ENCODE peak calls at places on chromosomes 11 and 22, in four cellular contexts. X is K562, W is HepG2, J is GM12878. Y is an unnamed sample.

GRCh38 chr11:59550842-59551650 is 39.7 kb downstream of the OR4D9 start:
- DNase-seq in W (peak), J (peak), X (peak), Y (peak)

GRCh38 chr22:40436460-40437431 is 66.4 kb downstream of the SGSM3 start:
- DNase-seq in X (peak), W (peak), J (peak), Y (no peak)

GRCh38 chr11:106770489-106771100 is 247.7 kb downstream of the GUCY1A2 start:
- DNase-seq in W (no peak), J (no peak), X (no peak), Y (no peak)

GRCh38 chr11:17992916-17993315 is 19.9 kb downstream of the SERGEF start:
- DNase-seq in W (no peak), J (no peak), X (no peak), Y (no peak)

GRCh38 chr11:127452533-127452932 is 452.0 kb upstream of the KIRREL3 start:
- DNase-seq in W (no peak), J (no peak), X (no peak), Y (no peak)

GRCh38 chr11:45921561-45922424 is 663 bp upstream of the LARGE2 start:
- DNase-seq in X (no peak), J (no peak), W (peak), Y (peak)

GRCh38 chr11:21704539-21704938 is 488.3 kb upstream of the ANO5 start:
- DNase-seq in W (no peak), X (no peak), J (no peak), Y (no peak)

GRCh38 chr11:60629399-60629798 is 70.0 kb upstream of the MS4A8 start:
- DNase-seq in J (no peak), X (no peak), W (no peak), Y (no peak)

GRCh38 chr22:38681784-38682335 is at the start of gene TOMM22:
- DNase-seq in J (peak), W (peak), X (peak), Y (peak)

GRCh38 chr11:9082575-9082974 is 8.8 kb downstream of the SCUBE2 start:
- DNase-seq in W (no peak), X (no peak), J (no peak), Y (no peak)

GRCh38 chr11:9078113-9079041 is 13.0 kb downstream of the SCUBE2 start:
- DNase-seq in W (no peak), X (peak), J (no peak), Y (peak)

GRCh38 chr11:9076661-9077060 is 14.7 kb downstream of the SCUBE2 start:
- DNase-seq in J (no peak), W (no peak), X (no peak), Y (peak)

GRCh38 chr11:9077164-9077563 is 14.2 kb downstream of the SCUBE2 start:
- DNase-seq in J (no peak), W (no peak), X (no peak), Y (no peak)

DNA sequence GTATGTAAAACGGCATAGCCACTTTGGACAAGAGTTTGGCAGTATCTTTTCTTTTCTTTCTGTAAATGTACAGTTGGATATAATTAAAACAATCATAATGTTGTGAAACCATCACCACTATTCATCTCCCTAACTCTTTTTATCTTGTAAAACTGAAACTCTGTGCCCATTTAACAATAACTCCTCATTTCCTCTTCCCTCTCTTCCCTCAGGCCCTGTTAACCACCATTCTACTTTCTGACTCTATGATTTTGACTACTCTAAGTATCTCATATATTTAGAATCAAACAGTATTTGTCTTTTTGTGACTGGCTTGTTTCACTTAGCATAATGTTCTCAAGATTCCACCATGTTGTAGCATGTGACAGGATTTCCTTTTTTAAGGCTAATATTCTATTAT is 10.2 kb downstream of the SCUBE2 start:
- DNase-seq in J (no peak), W (no peak), X (no peak), Y (no peak)
- TF ChIP-seq BRCA1 in J (no peak), W (no peak), X (no peak), Y (no peak)

GRCh38 chr11:102139081-102139498 is 28.8 kb downstream of the YAP1 start:
- DNase-seq in X (no peak), W (no peak), J (no peak), Y (no peak)
- TF ChIP-seq HDAC2 in X (no peak), W (no peak), J (no peak), Y (no peak)

DNA sequence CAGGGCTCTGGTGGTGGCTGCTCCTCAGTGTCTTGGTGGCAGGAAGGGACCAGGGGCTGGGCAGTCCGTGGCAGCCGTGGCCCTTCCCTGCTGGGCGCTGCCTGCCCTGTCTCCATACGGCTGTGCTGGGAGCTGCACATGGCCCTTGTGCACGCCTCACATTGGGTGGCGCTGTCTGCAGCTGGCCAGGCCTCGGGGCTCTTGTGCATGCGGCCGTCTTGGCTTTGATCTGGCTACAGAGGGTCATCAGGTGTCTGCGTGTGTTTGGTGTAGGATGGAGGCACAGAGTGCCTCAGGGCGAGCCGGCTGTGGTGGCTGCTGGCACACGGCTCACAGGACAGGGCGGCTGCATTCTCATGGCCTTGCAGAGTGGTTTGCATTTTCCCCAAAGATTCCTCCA is 34.8 kb downstream of the MUC6 start:
- DNase-seq in X (no peak), W (no peak), J (no peak), Y (no peak)
- TF ChIP-seq CEBPB in X (no peak), W (no peak), J (no peak), Y (no peak)

GRCh38 chr11:119480375-119481020 is 57.5 kb upstream of the THY1 start:
- DNase-seq in W (no peak), J (no peak), X (peak), Y (peak)

GRCh38 chr11:119478711-119479285 is 55.8 kb upstream of the THY1 start:
- DNase-seq in W (no peak), J (no peak), X (no peak), Y (peak)

GRCh38 chr11:119481667-119482400 is 58.9 kb upstream of the THY1 start:
- DNase-seq in X (no peak), W (no peak), J (no peak), Y (no peak)

GRCh38 chr11:119481021-119481666 is 58.2 kb upstream of the THY1 start:
- DNase-seq in W (peak), J (peak), X (peak), Y (no peak)

DNA sequence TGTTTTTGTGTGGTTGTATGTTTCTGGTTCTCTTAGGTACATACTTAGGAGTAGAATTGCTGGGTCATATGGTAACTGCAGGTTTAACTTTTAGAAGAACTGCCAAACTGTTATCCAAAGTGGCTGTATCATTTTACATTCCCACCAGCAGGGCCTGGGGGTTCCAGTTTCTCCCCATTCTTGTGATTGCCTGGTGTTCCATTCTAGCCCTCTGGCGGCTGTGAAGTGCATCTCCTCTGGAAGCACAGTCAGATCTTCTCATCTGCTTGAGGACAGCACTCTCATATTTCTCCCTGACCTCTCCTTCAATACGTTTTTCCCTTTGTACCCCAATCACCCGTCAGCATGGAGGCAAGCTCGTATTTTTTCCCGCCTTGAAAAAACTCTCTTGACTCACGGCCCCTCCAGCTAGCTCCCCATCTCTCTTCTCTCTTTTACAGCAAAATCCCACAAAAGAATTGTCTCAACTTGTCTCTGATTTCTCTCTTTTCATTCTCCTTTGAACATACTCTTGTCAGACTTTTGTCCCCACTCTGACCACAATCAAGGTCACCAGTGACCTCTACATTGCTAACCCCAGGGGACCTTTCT is 56.8 kb upstream of the THY1 start:
- DNase-seq in W (peak), X (peak), J (no peak), Y (no peak)
- TF ChIP-seq BRCA1 in W (no peak), X (no peak), J (no peak), Y (no peak)

Y was measured in H1.